ENCODE peak calls at places on chromosomes 13 and 19, in nine cellular contexts. U is GM06990, X is ascending aorta, G is heart left ventricle, Y is fibroblast of pulmonary artery, W is ovary, T is K562, R is neural progenitor cell, A is gastrocnemius medialis. I is an unnamed sample.
A peak's percentile ranks its signal among the peaks of the same experiment; 100 is the strongest.

GRCh38 chr13:51093574-51093973 is 17.5 kb downstream of the C13orf42 start:
- DNase-seq in U (no peak), X (no peak), G (no peak), Y (no peak), W (no peak), T (no peak), R (no peak), A (no peak), I (no peak)

GRCh38 chr13:41364043-41364442 is 53.0 kb downstream of the NAA16 start:
- DNase-seq in U (no peak), X (no peak), G (no peak), Y (no peak), W (no peak), T (no peak), R (no peak), A (no peak), I (no peak)

GRCh38 chr13:73687087-73687486 is 447.1 kb downstream of the KLF12 start:
- DNase-seq in U (no peak), X (no peak), G (no peak), Y (peak; percentile 52), W (no peak), T (no peak), R (no peak), A (no peak), I (no peak)

GRCh38 chr13:45695198-45695730 is 6.9 kb upstream of the CBY2 start:
- DNase-seq in U (peak; percentile 69), X (no peak), G (no peak), Y (no peak), W (no peak), T (no peak), R (no peak), A (no peak), I (no peak)

GRCh38 chr19:58181902-58182576 is 822 bp upstream of the ZNF274 start:
- DNase-seq in U (no peak), X (no peak), G (peak; percentile 34), Y (peak; percentile 50), W (peak; percentile 25), T (peak; percentile 67), R (peak; percentile 47), A (no peak), I (peak; percentile 56)

GRCh38 chr13:75279834-75280369 is 202.1 kb downstream of the TBC1D4 start:
- DNase-seq in U (no peak), X (no peak), G (no peak), Y (no peak), W (no peak), T (no peak), R (no peak), A (no peak), I (no peak)

GRCh38 chr19:46529622-46530451 is 34.2 kb upstream of the PNMA8B start:
- DNase-seq in U (no peak), X (peak; percentile 48), G (peak; percentile 67), Y (peak; percentile 73), W (peak; percentile 74), T (peak; percentile 73), R (peak; percentile 70), A (peak; percentile 47), I (peak; percentile 69)

GRCh38 chr19:16404396-16404795 is 67.4 kb downstream of the EPS15L1 start:
- DNase-seq in U (no peak), X (no peak), G (no peak), Y (no peak), W (no peak), T (no peak), R (no peak), A (no peak), I (no peak)

GRCh38 chr13:26183416-26183815 is 38.7 kb downstream of the RNF6 start:
- DNase-seq in U (no peak), X (no peak), G (no peak), Y (no peak), W (no peak), T (no peak), R (no peak), A (no peak), I (no peak)

GRCh38 chr13:26186995-26187394 is 35.1 kb downstream of the RNF6 start:
- DNase-seq in U (peak; percentile 29), X (no peak), G (no peak), Y (no peak), W (peak; percentile 31), T (no peak), R (no peak), A (no peak), I (no peak)

GRCh38 chr13:26184791-26185250 is 37.3 kb downstream of the RNF6 start:
- DNase-seq in U (no peak), X (no peak), G (peak; percentile 61), Y (peak; percentile 81), W (peak; percentile 71), T (peak; percentile 33), R (peak; percentile 77), A (peak; percentile 48), I (peak; percentile 38)

GRCh38 chr13:26186141-26186870 is 35.8 kb downstream of the RNF6 start:
- DNase-seq in U (peak; percentile 97), X (peak; percentile 48), G (peak; percentile 86), Y (peak; percentile 95), W (peak; percentile 91), T (peak; percentile 75), R (peak; percentile 97), A (peak; percentile 83), I (peak; percentile 87)

DNA sequence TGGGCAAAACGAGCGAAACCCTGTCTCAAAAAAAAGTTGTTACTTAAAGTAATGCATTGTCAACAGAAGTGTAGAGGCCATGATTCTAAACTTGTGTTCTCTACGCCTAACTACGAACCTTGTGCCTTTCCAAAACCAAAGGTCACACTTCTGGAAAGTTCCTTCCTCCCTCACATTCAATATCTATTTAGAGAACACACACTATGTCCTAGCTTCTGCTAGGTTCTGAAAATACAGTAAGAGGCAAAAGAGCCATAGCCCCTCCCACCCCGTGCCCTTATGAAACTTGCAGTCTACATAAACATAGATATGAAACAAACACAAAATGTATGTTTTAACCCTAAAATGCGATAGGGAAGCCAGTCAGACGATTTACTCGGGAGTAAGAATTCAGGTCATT is 36.4 kb downstream of the RNF6 start:
- DNase-seq in U (no peak), X (no peak), G (no peak), Y (no peak), W (peak; percentile 17), T (no peak), R (no peak), A (no peak), I (no peak)
- H3K4me3 ChIP-seq in U (peak overlapping the region; percentile 77), X (peak overlapping the region; percentile 93), G (peak overlapping the region; percentile 73), Y (peak overlapping the region; percentile 70), W (peak overlapping the region; percentile 62), T (peak overlapping the region; percentile 38), R (peak overlapping the region; percentile 46), A (peak overlapping the region; percentile 82), I (peak overlapping the region; percentile 80)

GRCh38 chr19:18996796-18997394 is 36.4 kb downstream of the SUGP2 start:
- DNase-seq in U (no peak), X (no peak), G (peak; percentile 21), Y (no peak), W (no peak), T (no peak), R (no peak), A (no peak), I (no peak)

GRCh38 chr19:18999016-18999758 is 34.1 kb downstream of the SUGP2 start:
- DNase-seq in U (no peak), X (no peak), G (no peak), Y (peak; percentile 48), W (no peak), T (no peak), R (no peak), A (no peak), I (peak; percentile 20)

GRCh38 chr19:18998276-18998675 is 35.0 kb downstream of the SUGP2 start:
- DNase-seq in U (no peak), X (no peak), G (no peak), Y (no peak), W (no peak), T (no peak), R (no peak), A (no peak), I (no peak)

GRCh38 chr19:18996351-18996750 is 37.0 kb downstream of the SUGP2 start:
- DNase-seq in U (no peak), X (no peak), G (no peak), Y (no peak), W (no peak), T (no peak), R (no peak), A (no peak), I (no peak)

GRCh38 chr19:18999896-19000620 is 33.3 kb downstream of the SUGP2 start:
- DNase-seq in U (no peak), X (no peak), G (no peak), Y (peak; percentile 35), W (no peak), T (no peak), R (peak; percentile 33), A (no peak), I (no peak)
- TF ChIP-seq CTCF in U (no peak), X (no peak), G (no peak), Y (peak; percentile 38), W (no peak), T (peak; percentile 32), R (peak; percentile 42), A (no peak), I (no peak)

DNA sequence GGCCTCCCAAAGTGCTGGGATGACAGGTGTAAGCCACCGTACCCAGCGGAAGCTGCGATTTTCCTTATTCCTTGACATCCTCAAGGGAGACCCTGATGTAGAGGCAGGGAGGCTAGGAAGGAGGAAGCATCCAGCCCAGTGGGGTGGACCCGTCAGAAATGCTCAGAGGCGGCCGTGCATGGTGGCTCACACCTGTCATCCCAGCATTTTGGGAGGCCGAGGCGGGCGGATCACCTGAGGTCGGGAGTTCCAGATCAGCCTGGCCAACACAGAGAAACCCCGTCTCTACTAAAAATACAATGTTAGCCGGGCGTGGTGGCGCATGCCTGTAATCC is 11.6 kb downstream of the GZMM start:
- DNase-seq in U (no peak), X (no peak), G (no peak), Y (no peak), W (no peak), T (no peak), R (no peak), A (no peak), I (no peak)
- H3K4me3 ChIP-seq in U (no peak overlapping the region), X (no peak overlapping the region), G (no peak overlapping the region), Y (no peak overlapping the region), W (no peak overlapping the region), T (no peak overlapping the region), R (no peak overlapping the region), A (no peak overlapping the region), I (no peak overlapping the region)

GRCh38 chr13:107202371-107203023 is 634.6 kb upstream of the ARGLU1 start:
- DNase-seq in U (no peak), X (no peak), G (peak; percentile 66), Y (peak; percentile 97), W (no peak), T (no peak), R (no peak), A (no peak), I (no peak)

GRCh38 chr13:107208889-107209288 is 641.0 kb upstream of the ARGLU1 start:
- DNase-seq in U (no peak), X (no peak), G (no peak), Y (peak; percentile 13), W (no peak), T (no peak), R (no peak), A (no peak), I (peak; percentile 9)

GRCh38 chr13:107205318-107206112 is 637.6 kb upstream of the ARGLU1 start:
- DNase-seq in U (no peak), X (no peak), G (peak; percentile 55), Y (peak; percentile 72), W (peak; percentile 59), T (peak; percentile 30), R (peak; percentile 77), A (peak; percentile 14), I (peak; percentile 70)

GRCh38 chr13:107200491-107200890 is 632.6 kb upstream of the ARGLU1 start:
- DNase-seq in U (no peak), X (no peak), G (no peak), Y (no peak), W (no peak), T (no peak), R (no peak), A (no peak), I (no peak)

DNA sequence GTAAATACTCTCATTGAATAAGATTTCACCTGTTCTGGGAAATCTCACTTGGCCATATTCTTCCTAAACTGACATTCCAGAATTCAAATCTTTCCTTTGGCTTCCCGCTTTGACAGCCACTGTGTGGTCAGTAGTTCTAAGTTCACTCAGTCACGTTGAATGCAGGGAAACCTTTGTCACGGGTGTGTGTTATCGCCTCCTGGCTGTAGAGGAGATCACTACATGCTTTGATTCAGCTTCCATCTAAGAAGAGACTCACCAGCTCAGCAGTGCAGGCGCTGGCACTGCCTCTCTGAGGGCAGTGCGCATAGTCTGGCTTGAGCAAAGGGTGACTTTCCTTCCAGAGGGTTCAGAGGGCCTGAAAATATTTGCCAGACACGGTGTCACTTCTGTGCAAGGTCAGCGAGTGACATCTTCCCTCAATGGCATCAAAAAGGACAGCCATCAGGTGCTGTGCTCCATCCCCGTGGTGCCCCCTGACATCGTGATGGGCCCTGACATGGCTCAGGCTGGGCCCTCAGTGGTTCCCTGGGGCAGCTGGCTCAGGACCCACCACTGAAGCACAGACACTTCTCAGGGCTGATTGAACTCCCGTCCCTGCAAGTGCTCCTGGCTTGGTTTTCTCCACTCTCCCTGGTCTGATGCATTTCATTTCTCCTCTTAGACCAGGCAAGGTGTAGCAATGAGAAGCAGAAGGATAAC is 635.4 kb upstream of the ARGLU1 start:
- DNase-seq in U (no peak), X (no peak), G (no peak), Y (peak; percentile 56), W (no peak), T (no peak), R (peak; percentile 73), A (no peak), I (no peak)
- TF ChIP-seq CTCF in U (peak; percentile 31), X (no peak), G (peak; percentile 25), Y (peak; percentile 37), W (no peak), T (no peak), R (peak; percentile 74), A (no peak), I (peak; percentile 50)